ENCODE peak calls at places on chromosomes 1 and 21, in eight cellular contexts. B is GM23338; U is CD4-positive, CD25-positive, alpha-beta regulatory T cell; Q is GM23248; S is fibroblast of lung; D is PC-9; H is NT2/D1; R is A549. T is an unnamed sample.

GRCh38 chr1:206572835-206573771 is 39.2 kb downstream of the EIF2D start:
- DNase-seq in Q (no peak), S (no peak), D (no peak), B (no peak), U (no peak), H (no peak), R (no peak), T (no peak)

GRCh38 chr21:38918629-38919346 is 113.1 kb downstream of the ETS2 start:
- DNase-seq in H (no peak), R (no peak), U (no peak), S (no peak), D (no peak), B (no peak), Q (no peak), T (peak; percentile 40)

GRCh38 chr1:21651214-21652042 is 17.7 kb downstream of the RAP1GAP start:
- DNase-seq in B (peak; percentile 83), U (peak; percentile 32), S (peak; percentile 27), D (peak; percentile 54), R (no peak), Q (peak; percentile 41), H (no peak), T (peak; percentile 84)

GRCh38 chr1:39525366-39526165 is 34.1 kb downstream of the BMP8A start:
- DNase-seq in U (no peak), D (no peak), Q (no peak), S (no peak), B (no peak), H (no peak), R (no peak), T (no peak)

GRCh38 chr1:32878183-32878582 is 7.5 kb upstream of the FNDC5 start:
- DNase-seq in S (peak; percentile 30), U (no peak), R (peak; percentile 50), Q (peak; percentile 66), D (no peak), H (no peak), B (no peak), T (no peak)

GRCh38 chr1:159889821-159890252 is 10.1 kb downstream of the CFAP45 start:
- DNase-seq in H (no peak), D (no peak), R (no peak), Q (peak; percentile 91), S (peak; percentile 96), B (no peak), U (no peak), T (no peak)

GRCh38 chr1:939511-940107 is 15.9 kb downstream of the SAMD11 start:
- DNase-seq in D (no peak), B (no peak), R (no peak), Q (peak; percentile 30), S (no peak), H (no peak), U (no peak), T (no peak)

GRCh38 chr1:206905295-206906164 is 8.3 kb downstream of the IL24 start:
- DNase-seq in Q (peak; percentile 95), H (no peak), S (peak; percentile 94), R (peak; percentile 71), B (no peak), D (peak; percentile 61), U (no peak), T (no peak)

GRCh38 chr1:53087332-53088285 is 25.6 kb downstream of the PODN start:
- DNase-seq in R (no peak), Q (no peak), B (peak; percentile 80), U (no peak), H (peak; percentile 47), S (no peak), D (no peak), T (no peak)

GRCh38 chr1:35832515-35832914 is 24.7 kb downstream of the AGO4 start:
- DNase-seq in Q (peak; percentile 32), B (no peak), S (no peak), U (no peak), H (no peak), D (no peak), R (no peak), T (no peak)

GRCh38 chr1:151934048-151934493 is 24.8 kb upstream of the THEM4 start:
- DNase-seq in R (peak; percentile 54), B (peak; percentile 86), U (peak; percentile 29), S (peak; percentile 50), D (peak; percentile 58), H (peak; percentile 63), Q (peak; percentile 74), T (peak; percentile 81)

GRCh38 chr1:191371626-191372025 is 786.6 kb upstream of the RGS18 start:
- DNase-seq in B (no peak), S (no peak), D (no peak), R (no peak), Q (no peak), U (no peak), H (no peak), T (no peak)

GRCh38 chr1:56648546-56648945 is 3.4 kb downstream of the PRKAA2 start:
- DNase-seq in R (no peak), B (no peak), H (no peak), U (no peak), S (no peak), Q (no peak), D (no peak), T (no peak)

GRCh38 chr21:35234725-35235124 is 185.6 kb upstream of the RUNX1 start:
- DNase-seq in B (no peak), Q (no peak), H (no peak), R (no peak), D (no peak), S (peak; percentile 79), U (no peak), T (no peak)

GRCh38 chr1:241675983-241676382 is 23.9 kb downstream of the WDR64 start:
- DNase-seq in H (no peak), B (no peak), S (no peak), R (no peak), D (no peak), U (no peak), Q (no peak), T (no peak)

GRCh38 chr1:19372602-19373001 is 60.5 kb downstream of the SLC66A1 start:
- DNase-seq in U (no peak), B (no peak), H (no peak), Q (peak; percentile 83), R (no peak), D (no peak), S (no peak), T (no peak)

DNA sequence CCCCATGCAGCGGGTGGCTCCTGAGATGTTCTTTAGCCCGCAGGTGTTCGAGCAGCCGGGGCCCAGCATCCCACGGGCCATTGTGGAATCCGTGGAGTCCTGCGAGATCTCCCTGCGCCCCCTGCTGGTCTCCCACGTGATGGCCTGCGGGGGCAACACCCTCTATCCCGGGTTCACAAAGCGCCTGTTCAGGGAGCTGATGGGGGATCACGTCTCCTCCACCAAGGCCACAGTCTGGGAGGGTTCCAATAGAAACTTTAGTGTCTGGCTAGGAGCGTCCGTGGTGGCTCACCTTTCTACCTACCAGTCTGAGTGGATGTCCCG is 71.0 kb downstream of the ACTL8 start:
- DNase-seq in H (peak; percentile 23), R (peak; percentile 21), U (no peak), S (peak; percentile 27), D (peak; percentile 14), B (peak; percentile 82), Q (peak; percentile 66), T (peak; percentile 48)
- H3K4me1 ChIP-seq in H (no peaks in the 10 kb centered on the region), R (no peaks in the 10 kb centered on the region), U (no peaks in the 10 kb centered on the region), S (no peaks in the 10 kb centered on the region), D (no peaks in the 10 kb centered on the region), B (no peaks in the 10 kb centered on the region), Q (no peaks in the 10 kb centered on the region), T (no peaks in the 10 kb centered on the region)

GRCh38 chr1:107267489-107267888 is 126.7 kb downstream of the NTNG1 start:
- DNase-seq in R (no peak), B (no peak), S (no peak), Q (no peak), D (no peak), H (no peak), U (no peak), T (no peak)

GRCh38 chr1:107264561-107264960 is 123.7 kb downstream of the NTNG1 start:
- DNase-seq in S (peak; percentile 63), D (no peak), R (no peak), B (no peak), H (no peak), U (no peak), Q (peak; percentile 50), T (no peak)

GRCh38 chr1:107263291-107263790 is 122.5 kb downstream of the NTNG1 start:
- DNase-seq in H (no peak), B (no peak), Q (no peak), U (no peak), S (peak; percentile 18), D (no peak), R (no peak), T (no peak)

GRCh38 chr1:107262472-107263286 is 121.8 kb downstream of the NTNG1 start:
- DNase-seq in U (no peak), D (no peak), R (no peak), Q (peak; percentile 73), B (no peak), H (no peak), S (peak; percentile 46), T (no peak)
- H3K4me3 ChIP-seq in U (no peak overlapping the region), D (no peak overlapping the region), R (no peak overlapping the region), Q (peak overlapping the region; percentile 24), B (no peak overlapping the region), H (no peak overlapping the region), S (no peak overlapping the region), T (no peak overlapping the region)

GRCh38 chr1:201497935-201498509 is 8.9 kb downstream of the CSRP1 start:
- DNase-seq in D (no peak), Q (peak; percentile 5), U (no peak), S (no peak), B (no peak), H (no peak), R (no peak), T (no peak)

GRCh38 chr1:201499191-201499590 is 7.7 kb downstream of the CSRP1 start:
- DNase-seq in R (no peak), S (no peak), D (no peak), B (no peak), Q (peak; percentile 19), H (no peak), U (no peak), T (no peak)

GRCh38 chr1:201500670-201501120 is 6.2 kb downstream of the CSRP1 start:
- DNase-seq in H (no peak), Q (peak; percentile 28), B (peak; percentile 42), U (no peak), R (no peak), D (no peak), S (peak; percentile 50), T (no peak)

GRCh38 chr1:201499795-201500669 is 6.9 kb downstream of the CSRP1 start:
- DNase-seq in Q (peak; percentile 14), S (no peak), R (no peak), U (no peak), H (no peak), B (no peak), D (no peak), T (no peak)

GRCh38 chr1:201498621-201499020 is 8.3 kb downstream of the CSRP1 start:
- DNase-seq in Q (peak; percentile 15), H (no peak), D (no peak), R (no peak), B (no peak), U (no peak), S (no peak), T (no peak)
- H3K4me1 ChIP-seq in Q (peaks cover 62% of the 10 kb centered on the region), H (peaks cover 44% of the 10 kb centered on the region), D (no peaks in the 10 kb centered on the region), R (peaks cover 56% of the 10 kb centered on the region), B (peaks cover 24% of the 10 kb centered on the region), U (no peaks in the 10 kb centered on the region), S (peaks cover 50% of the 10 kb centered on the region), T (peaks cover 59% of the 10 kb centered on the region)

DNA sequence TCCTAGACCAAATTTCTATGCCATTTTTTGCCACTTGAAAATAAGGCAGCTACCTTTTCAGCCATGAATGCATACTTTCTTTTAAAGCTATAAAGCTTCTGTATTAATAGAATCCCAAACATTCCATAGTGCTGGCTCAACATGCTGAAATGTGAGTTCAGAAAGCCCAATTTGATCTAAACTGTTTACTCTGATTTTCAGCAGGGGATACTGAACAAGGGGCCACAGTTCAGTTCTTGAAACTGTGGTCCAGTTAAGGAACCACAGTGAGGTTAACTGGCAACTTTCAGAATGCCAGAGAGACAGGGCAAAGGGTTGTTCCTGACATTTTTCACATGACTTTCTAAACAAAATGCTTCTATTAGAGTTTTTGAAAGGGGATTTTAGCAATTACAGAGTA is 85.7 kb upstream of the COL11A1 start:
- DNase-seq in D (no peak), H (no peak), Q (peak; percentile 15), B (no peak), R (no peak), S (peak; percentile 54), U (no peak), T (no peak)
- H3K4me3 ChIP-seq in D (no peak overlapping the region), H (no peak overlapping the region), Q (no peak overlapping the region), B (no peak overlapping the region), R (no peak overlapping the region), S (no peak overlapping the region), U (no peak overlapping the region), T (no peak overlapping the region)

T was measured in hepatocyte.